ENCODE peak calls at places on chromosomes 6 and 20, in five cellular contexts. One of them, this sample, is unnamed.

GRCh38 chr6:152356659-152357058 is 280.5 kb downstream of the SYNE1 start:
- DNase-seq in hepatic stellate cell: peak
- DNase-seq in pancreas: no peak
- DNase-seq in tibial artery: no peak
- DNase-seq in right cardiac atrium: no peak
- DNase-seq in this sample: no peak

GRCh38 chr20:20649945-20650344 is 62.5 kb downstream of the RALGAPA2 start:
- DNase-seq in pancreas: no peak
- DNase-seq in tibial artery: no peak
- DNase-seq in right cardiac atrium: no peak
- DNase-seq in hepatic stellate cell: no peak
- DNase-seq in this sample: no peak

GRCh38 chr20:47670913-47671312 is 114.4 kb downstream of the SULF2 start:
- DNase-seq in pancreas: no peak
- DNase-seq in right cardiac atrium: no peak
- DNase-seq in hepatic stellate cell: no peak
- DNase-seq in tibial artery: no peak
- DNase-seq in this sample: no peak

GRCh38 chr6:3748208-3748701 is 3.3 kb downstream of the PXDC1 start:
- DNase-seq in pancreas: peak
- DNase-seq in right cardiac atrium: peak
- DNase-seq in tibial artery: peak
- DNase-seq in hepatic stellate cell: peak
- DNase-seq in this sample: no peak

GRCh38 chr6:5135783-5136376 is 50.7 kb downstream of the PPP1R3G start:
- DNase-seq in tibial artery: no peak
- DNase-seq in right cardiac atrium: no peak
- DNase-seq in hepatic stellate cell: no peak
- DNase-seq in pancreas: no peak
- DNase-seq in this sample: no peak

GRCh38 chr6:28587011-28587745 is 61.5 kb downstream of the GPX5 start:
- DNase-seq in right cardiac atrium: peak
- DNase-seq in hepatic stellate cell: no peak
- DNase-seq in pancreas: peak
- DNase-seq in tibial artery: no peak
- DNase-seq in this sample: peak

GRCh38 chr6:160393966-160394653 is 45.9 kb downstream of the SLC22A3 start:
- DNase-seq in hepatic stellate cell: no peak
- DNase-seq in tibial artery: no peak
- DNase-seq in pancreas: no peak
- DNase-seq in right cardiac atrium: no peak
- DNase-seq in this sample: no peak

GRCh38 chr6:17740559-17741220 is 34.0 kb upstream of the NUP153 start:
- DNase-seq in tibial artery: no peak
- DNase-seq in hepatic stellate cell: no peak
- DNase-seq in pancreas: no peak
- DNase-seq in right cardiac atrium: no peak
- DNase-seq in this sample: peak

GRCh38 chr6:13413906-13414555 is 73.4 kb downstream of the GFOD1 start:
- DNase-seq in hepatic stellate cell: no peak
- DNase-seq in right cardiac atrium: peak
- DNase-seq in tibial artery: peak
- DNase-seq in pancreas: no peak
- DNase-seq in this sample: no peak

GRCh38 chr20:12358006-12358654 is 440.4 kb downstream of the BTBD3 start:
- DNase-seq in right cardiac atrium: no peak
- DNase-seq in tibial artery: no peak
- DNase-seq in hepatic stellate cell: no peak
- DNase-seq in pancreas: no peak
- DNase-seq in this sample: no peak

GRCh38 chr20:49699200-49699992 is 14.3 kb downstream of the B4GALT5 start:
- DNase-seq in pancreas: no peak
- DNase-seq in right cardiac atrium: no peak
- DNase-seq in tibial artery: no peak
- DNase-seq in hepatic stellate cell: peak
- DNase-seq in this sample: no peak

GRCh38 chr6:98463038-98463437 is 371.3 kb upstream of the POU3F2 start:
- DNase-seq in right cardiac atrium: no peak
- DNase-seq in hepatic stellate cell: no peak
- DNase-seq in tibial artery: no peak
- DNase-seq in pancreas: no peak
- DNase-seq in this sample: no peak

GRCh38 chr6:53959717-53960116 is 151.5 kb upstream of the MLIP start:
- DNase-seq in tibial artery: no peak
- DNase-seq in hepatic stellate cell: no peak
- DNase-seq in right cardiac atrium: no peak
- DNase-seq in pancreas: no peak
- DNase-seq in this sample: no peak

GRCh38 chr6:146990821-146991798 is 213.1 kb upstream of the STXBP5 start:
- DNase-seq in pancreas: no peak
- DNase-seq in hepatic stellate cell: peak
- DNase-seq in right cardiac atrium: no peak
- DNase-seq in tibial artery: no peak
- DNase-seq in this sample: no peak

GRCh38 chr20:60266184-60266823 is 308.1 kb downstream of the CDH26 start:
- DNase-seq in right cardiac atrium: no peak
- DNase-seq in tibial artery: no peak
- DNase-seq in hepatic stellate cell: no peak
- DNase-seq in pancreas: no peak
- DNase-seq in this sample: no peak

GRCh38 chr6:74851598-74851997 is 354.3 kb downstream of the COL12A1 start:
- DNase-seq in hepatic stellate cell: no peak
- DNase-seq in pancreas: no peak
- DNase-seq in right cardiac atrium: no peak
- DNase-seq in tibial artery: no peak
- DNase-seq in this sample: no peak

GRCh38 chr6:25327372-25327771 is 48.2 kb downstream of the CARMIL1 start:
- DNase-seq in hepatic stellate cell: no peak
- DNase-seq in tibial artery: no peak
- DNase-seq in right cardiac atrium: no peak
- DNase-seq in pancreas: no peak
- DNase-seq in this sample: no peak

GRCh38 chr20:45985573-45985972 is 13.6 kb upstream of the ZNF335 start:
- DNase-seq in hepatic stellate cell: no peak
- DNase-seq in tibial artery: no peak
- DNase-seq in right cardiac atrium: no peak
- DNase-seq in pancreas: no peak
- DNase-seq in this sample: no peak

GRCh38 chr6:135251416-135251815 is 70.3 kb downstream of the MYB start:
- DNase-seq in tibial artery: no peak
- DNase-seq in right cardiac atrium: no peak
- DNase-seq in hepatic stellate cell: no peak
- DNase-seq in pancreas: no peak
- DNase-seq in this sample: no peak

GRCh38 chr6:165920896-165921671 is 246.6 kb downstream of the TBXT start:
- DNase-seq in right cardiac atrium: no peak
- DNase-seq in hepatic stellate cell: no peak
- DNase-seq in tibial artery: no peak
- DNase-seq in pancreas: no peak
- DNase-seq in this sample: no peak

This sample was measured in NCI-H1436 treated with DMSO at 0.1 percent for 48 hours.